ENCODE peak calls at places on chromosome 4, in four cellular contexts. U, K, V and Y are unnamed samples.

GRCh38 chr4:163540448-163540847 is 46.0 kb downstream of the TMA16 start:
- DNase-seq in U (no peak), K (no peak), V (no peak), Y (no peak)

GRCh38 chr4:105709081-105709450 is 482 bp downstream of the GSTCD start:
- DNase-seq in U (no peak), K (peak), V (no peak), Y (peak)

GRCh38 chr4:143531368-143531767 is 17.9 kb downstream of the SMARCA5 start:
- DNase-seq in U (no peak), K (peak), V (no peak), Y (peak)

GRCh38 chr4:121011138-121011537 is 61.2 kb downstream of the NDNF start:
- DNase-seq in U (no peak), K (no peak), V (no peak), Y (no peak)

GRCh38 chr4:168654206-168655174 is 157.6 kb downstream of the PALLD start:
- DNase-seq in U (no peak), K (no peak), V (no peak), Y (no peak)

GRCh38 chr4:67083496-67083895 is 461.8 kb downstream of the CENPC start:
- DNase-seq in U (no peak), K (no peak), V (no peak), Y (no peak)

GRCh38 chr4:4606321-4606720 is 64.5 kb upstream of the STX18 start:
- DNase-seq in U (no peak), K (no peak), V (no peak), Y (no peak)

GRCh38 chr4:120085705-120086104 is 19.1 kb upstream of the MAD2L1 start:
- DNase-seq in U (no peak), K (no peak), V (no peak), Y (no peak)

GRCh38 chr4:65658117-65658516 is 12.2 kb downstream of the EPHA5 start:
- DNase-seq in U (no peak), K (no peak), V (no peak), Y (no peak)

GRCh38 chr4:162111078-162111477 is 52.7 kb downstream of the FSTL5 start:
- DNase-seq in U (no peak), K (no peak), V (no peak), Y (no peak)

GRCh38 chr4:98467627-98468072 is 190.8 kb downstream of the TSPAN5 start:
- DNase-seq in U (no peak), K (peak), V (peak), Y (peak)

DNA sequence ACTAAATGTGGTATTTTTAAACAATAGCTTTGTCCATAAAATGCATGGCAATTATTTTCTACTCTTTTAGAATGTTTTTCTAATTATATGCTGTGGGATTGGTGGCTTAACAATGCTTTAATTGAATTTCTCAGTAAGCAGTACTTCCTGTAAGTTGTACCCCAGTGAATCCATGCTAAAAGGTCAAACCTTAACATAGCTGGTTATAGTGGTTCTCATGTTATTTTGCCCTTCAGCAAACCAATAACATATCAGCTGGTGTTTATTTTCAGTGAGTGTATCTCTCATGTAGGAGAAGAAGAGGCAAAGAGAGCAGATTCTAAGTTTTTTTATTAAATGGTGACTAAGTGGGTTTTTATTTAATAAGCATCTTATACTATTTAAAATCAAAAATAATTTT is 41.5 kb downstream of the BTC start:
- DNase-seq in U (no peak), K (no peak), V (no peak), Y (no peak)
- TF ChIP-seq FOXK2 in U (no peak), K (no peak), V (no peak), Y (no peak)

GRCh38 chr4:40241936-40242590 is 45.2 kb downstream of the RHOH start:
- DNase-seq in U (no peak), K (no peak), V (no peak), Y (no peak)

GRCh38 chr4:40240040-40240653 is 43.3 kb downstream of the RHOH start:
- DNase-seq in U (no peak), K (no peak), V (no peak), Y (no peak)

GRCh38 chr4:40241026-40241425 is 44.2 kb downstream of the RHOH start:
- DNase-seq in U (no peak), K (no peak), V (no peak), Y (no peak)

GRCh38 chr4:40238008-40238699 is 41.3 kb downstream of the RHOH start:
- DNase-seq in U (no peak), K (no peak), V (peak), Y (no peak)

GRCh38 chr4:40238700-40239548 is 42.1 kb downstream of the RHOH start:
- DNase-seq in U (no peak), K (no peak), V (peak), Y (peak)
- TF ChIP-seq FOXM1 in U (no peak), K (no peak), V (no peak), Y (no peak)

GRCh38 chr4:183441276-183441675 is 3.2 kb upstream of the CDKN2AIP start:
- DNase-seq in U (no peak), K (no peak), V (no peak), Y (no peak)
- TF ChIP-seq FOXK2 in U (no peak), K (no peak), V (no peak), Y (no peak)

DNA sequence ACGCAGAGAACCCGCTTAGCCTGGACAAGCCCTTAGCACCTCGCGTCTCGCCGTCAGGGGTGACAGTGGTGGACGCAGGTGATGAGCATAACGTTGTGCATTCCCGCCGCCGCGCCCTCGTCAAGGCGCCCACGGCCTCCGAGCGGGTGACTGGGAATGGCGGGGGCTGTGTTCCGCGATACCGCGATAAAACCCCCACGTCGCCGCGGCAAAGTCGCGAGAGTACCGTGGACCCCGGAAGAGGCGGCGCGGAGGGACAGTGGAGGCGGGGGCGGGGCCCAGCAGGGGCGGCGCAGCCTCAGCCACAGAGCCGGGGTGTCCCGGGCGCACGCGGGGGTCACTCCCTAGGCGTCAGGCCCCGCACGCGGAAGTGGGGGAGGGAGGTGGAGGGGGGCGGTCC is 53.8 kb downstream of the ZFYVE28 start:
- DNase-seq in U (no peak), K (no peak), V (peak), Y (no peak)
- TF ChIP-seq FOXM1 in U (no peak), K (no peak), V (no peak), Y (no peak)